ENCODE peak calls at places on chromosome 6, in eight cellular contexts. Q, D, C, K, V, Y, E and M are unnamed samples.
A peak's percentile ranks its signal among the peaks of the same experiment; 100 is the strongest.

GRCh38 chr6:47090881-47091280 is 48.7 kb upstream of the ADGRF1 start:
- DNase-seq in Q (no peak), D (no peak), C (no peak), K (no peak), V (no peak), Y (no peak), E (no peak), M (no peak)

GRCh38 chr6:77707603-77708002 is 54.8 kb downstream of the MEI4 start:
- DNase-seq in Q (no peak), D (no peak), C (no peak), K (no peak), V (no peak), Y (no peak), E (no peak), M (no peak)

GRCh38 chr6:34115396-34116314 is 30.2 kb downstream of the GRM4 start:
- DNase-seq in Q (no peak), D (no peak), C (no peak), K (peak; percentile 5), V (no peak), Y (peak; percentile 74), E (no peak), M (no peak)

GRCh38 chr6:83908813-83909212 is 49.3 kb downstream of the CYB5R4 start:
- DNase-seq in Q (no peak), D (no peak), C (peak; percentile 3), K (peak; percentile 74), V (no peak), Y (no peak), E (no peak), M (no peak)

GRCh38 chr6:163398796-163399195 is 15.7 kb upstream of the QKI start:
- DNase-seq in Q (peak; percentile 91), D (no peak), C (no peak), K (no peak), V (no peak), Y (no peak), E (peak; percentile 49), M (peak; percentile 82)

GRCh38 chr6:105137388-105137787 is 42.4 kb downstream of the POPDC3 start:
- DNase-seq in Q (no peak), D (no peak), C (no peak), K (peak; percentile 7), V (no peak), Y (peak; percentile 7), E (no peak), M (peak; percentile 68)

GRCh38 chr6:154276810-154277577 is 79.6 kb downstream of the IPCEF1 start:
- DNase-seq in Q (no peak), D (no peak), C (peak; percentile 45), K (peak; percentile 54), V (peak; percentile 84), Y (peak; percentile 56), E (no peak), M (no peak)

GRCh38 chr6:150929403-150929802 is 63.9 kb downstream of the MTHFD1L start:
- DNase-seq in Q (no peak), D (no peak), C (peak; percentile 32), K (peak; percentile 34), V (no peak), Y (no peak), E (no peak), M (no peak)

GRCh38 chr6:41705329-41705995 is 29.9 kb downstream of the TFEB start:
- DNase-seq in Q (no peak), D (no peak), C (no peak), K (no peak), V (no peak), Y (no peak), E (no peak), M (no peak)

GRCh38 chr6:101909376-101909775 is 515.9 kb downstream of the GRIK2 start:
- DNase-seq in Q (no peak), D (no peak), C (no peak), K (no peak), V (no peak), Y (no peak), E (no peak), M (no peak)

GRCh38 chr6:25233226-25233625 is 45.9 kb upstream of the CARMIL1 start:
- DNase-seq in Q (no peak), D (no peak), C (peak; percentile 62), K (no peak), V (no peak), Y (no peak), E (no peak), M (no peak)